ENCODE peak calls at places on chromosome 11, in six cellular contexts. Y, B, T, L, C and N are unnamed samples.

GRCh38 chr11:9219572-9219971 is 45.6 kb downstream of the DENND5A start:
- DNase-seq in Y (no peak), B (no peak), T (no peak), L (no peak), C (no peak), N (no peak)

GRCh38 chr11:4626207-4627105 is 10.8 kb upstream of the OR51D1 start:
- DNase-seq in Y (peak; percentile 45), B (no peak), T (peak; percentile 75), L (no peak), C (peak; percentile 43), N (peak; percentile 80)

GRCh38 chr11:35553831-35554230 is 28.4 kb upstream of the PAMR1 start:
- DNase-seq in Y (no peak), B (no peak), T (no peak), L (no peak), C (no peak), N (no peak)

GRCh38 chr11:3959918-3960295 is 104.4 kb downstream of the STIM1 start:
- DNase-seq in Y (no peak), B (no peak), T (no peak), L (no peak), C (no peak), N (no peak)

GRCh38 chr11:76244311-76245061 is 38.2 kb upstream of the WNT11 start:
- DNase-seq in Y (no peak), B (no peak), T (no peak), L (no peak), C (no peak), N (no peak)

GRCh38 chr11:68341557-68342458 is 29.4 kb downstream of the LRP5 start:
- DNase-seq in Y (no peak), B (no peak), T (no peak), L (no peak), C (no peak), N (no peak)

GRCh38 chr11:76628408-76628947 is 42.1 kb downstream of the LRRC32 start:
- DNase-seq in Y (no peak), B (no peak), T (no peak), L (no peak), C (no peak), N (no peak)

GRCh38 chr11:129861702-129862107 is 33.7 kb downstream of the NFRKB start:
- DNase-seq in Y (peak; percentile 93), B (peak; percentile 51), T (peak; percentile 61), L (no peak), C (no peak), N (peak; percentile 68)

GRCh38 chr11:124877631-124878496 is 12.6 kb downstream of the ROBO3 start:
- DNase-seq in Y (no peak), B (no peak), T (no peak), L (no peak), C (no peak), N (no peak)

GRCh38 chr11:34616086-34616485 is 4.8 kb upstream of the EHF start:
- DNase-seq in Y (no peak), B (no peak), T (no peak), L (no peak), C (no peak), N (no peak)

DNA sequence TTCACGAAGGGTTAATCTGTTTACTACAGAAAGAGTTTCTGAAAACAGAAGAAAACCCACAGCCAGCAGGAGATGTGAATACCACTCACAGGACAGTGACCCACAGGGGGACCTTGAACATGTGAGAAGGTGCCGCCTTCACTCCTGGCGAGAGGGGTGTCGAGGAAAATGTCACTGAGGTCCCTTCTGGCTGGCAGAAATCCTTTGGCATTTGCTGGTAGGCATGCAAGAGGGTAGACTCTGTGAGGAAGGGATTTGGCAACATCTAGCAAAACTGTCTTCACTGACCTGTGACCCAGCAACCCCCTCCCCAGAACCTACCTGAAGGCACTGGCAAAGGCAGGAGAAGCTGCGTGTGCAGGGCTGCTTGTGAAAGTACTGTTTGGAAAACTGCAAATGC is 8.6 kb downstream of the KCNQ1 start:
- DNase-seq in Y (no peak), B (no peak), T (no peak), L (no peak), C (no peak), N (no peak)
- TF ChIP-seq ZNF274 in Y (no peak), B (no peak), T (no peak), L (no peak), C (no peak), N (no peak)

GRCh38 chr11:836274-836673 is 3.5 kb downstream of the CD151 start:
- DNase-seq in Y (no peak), B (no peak), T (no peak), L (no peak), C (no peak), N (no peak)

GRCh38 chr11:833849-834311 is 1.1 kb downstream of the CD151 start:
- DNase-seq in Y (no peak), B (no peak), T (no peak), L (no peak), C (no peak), N (no peak)

GRCh38 chr11:833114-833791 is 501 bp downstream of the CD151 start:
- DNase-seq in Y (no peak), B (no peak), T (no peak), L (no peak), C (peak; percentile 71), N (no peak)

GRCh38 chr11:832529-833113 is at the start of gene CD151:
- DNase-seq in Y (no peak), B (no peak), T (no peak), L (no peak), C (peak; percentile 84), N (no peak)

GRCh38 chr11:834371-835316 is 1.9 kb downstream of the CD151 start:
- DNase-seq in Y (no peak), B (no peak), T (peak; percentile 72), L (no peak), C (no peak), N (no peak)
- TF ChIP-seq ZNF274 in Y (no peak), B (no peak), T (no peak), L (no peak), C (no peak), N (no peak)

GRCh38 chr11:109971184-109971523 is 122.0 kb upstream of the ZC3H12C start:
- DNase-seq in Y (no peak), B (no peak), T (no peak), L (no peak), C (no peak), N (no peak)
- TF ChIP-seq ZNF274 in Y (no peak), B (no peak), T (no peak), L (no peak), C (no peak), N (no peak)

DNA sequence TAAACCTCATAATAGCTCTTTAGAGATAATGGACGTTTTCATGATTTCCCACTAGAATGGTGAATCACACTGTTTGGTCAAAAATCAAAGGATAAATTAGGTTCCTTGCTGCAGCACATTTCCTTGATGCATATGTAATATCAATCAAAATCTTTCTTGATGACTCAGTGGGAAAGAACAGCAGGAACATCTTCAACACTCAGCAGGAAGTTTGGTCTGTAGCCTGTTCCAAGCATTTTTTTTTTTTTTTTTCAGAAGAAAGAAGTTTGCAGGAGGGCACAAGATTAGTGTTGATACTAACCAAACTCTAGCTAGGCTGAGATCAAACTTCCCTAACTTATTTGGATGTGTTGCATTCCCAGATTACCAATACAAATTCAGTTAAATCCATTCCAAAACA is 1529.8 kb downstream of the FAM181B start:
- DNase-seq in Y (no peak), B (no peak), T (no peak), L (no peak), C (no peak), N (no peak)
- TF ChIP-seq ZNF274 in Y (no peak), B (no peak), T (no peak), L (no peak), C (no peak), N (no peak)

GRCh38 chr11:116651757-116652237 is 121.0 kb downstream of the BUD13 start:
- DNase-seq in Y (no peak), B (no peak), T (no peak), L (no peak), C (no peak), N (no peak)
- TF ChIP-seq ZNF274 in Y (no peak), B (no peak), T (no peak), L (no peak), C (no peak), N (no peak)

DNA sequence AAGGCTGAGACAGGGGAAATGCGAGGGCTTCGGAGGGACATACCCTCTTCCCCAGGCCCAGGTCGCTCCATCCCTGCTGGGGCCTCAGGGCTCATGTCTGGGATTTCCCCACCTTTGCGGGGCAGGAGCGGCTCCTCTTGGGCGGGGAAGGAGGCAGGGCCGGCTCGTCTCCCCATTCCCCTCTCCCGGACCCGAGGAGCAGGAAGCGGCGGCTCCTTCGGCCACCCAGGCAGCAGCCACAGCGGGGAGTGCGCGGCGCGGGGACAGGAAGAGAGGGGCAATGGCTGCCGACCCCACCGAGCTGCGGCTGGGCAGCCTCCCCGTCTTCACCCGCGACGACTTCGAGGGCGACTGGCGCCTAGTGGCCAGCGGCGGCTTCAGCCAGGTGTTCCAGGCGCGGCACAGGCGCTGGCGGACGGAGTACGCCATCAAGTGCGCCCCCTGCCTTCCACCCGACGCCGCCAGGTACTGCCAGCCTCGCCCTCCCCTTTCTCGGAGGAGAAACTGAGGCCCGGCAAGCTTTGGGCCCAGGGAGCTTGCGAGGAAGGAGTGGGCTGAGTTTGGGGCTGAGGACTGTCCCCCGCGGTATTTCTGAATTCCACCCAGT is at the start of gene ANKK1:
- DNase-seq in Y (no peak), B (peak; percentile 41), T (peak; percentile 31), L (no peak), C (no peak), N (peak; percentile 30)
- TF ChIP-seq ZNF274 in Y (no peak), B (no peak), T (no peak), L (no peak), C (no peak), N (no peak)